ENCODE peak calls at places on chromosomes 2 and 18, in four cellular contexts. W is GM23338, V is progenitor cell of endocrine pancreas, R is neural progenitor cell. O is an unnamed sample.

GRCh38 chr2:144084114-144084661 is 435.7 kb downstream of the ZEB2 start:
- DNase-seq in W (no peak), V (no peak), R (no peak), O (no peak)

GRCh38 chr18:32437080-32437834 is 33.4 kb downstream of the GAREM1 start:
- DNase-seq in W (no peak), V (no peak), R (no peak), O (no peak)

GRCh38 chr2:72934683-72935610 is 17.6 kb downstream of the EMX1 start:
- DNase-seq in W (peak), V (no peak), R (peak), O (no peak)

GRCh38 chr2:170371231-170371630 is 193.3 kb downstream of the MYO3B start:
- DNase-seq in W (no peak), V (no peak), R (no peak), O (no peak)

GRCh38 chr2:205511221-205511620 is 171.1 kb upstream of the NRP2 start:
- DNase-seq in W (no peak), V (no peak), R (no peak), O (no peak)

GRCh38 chr18:9441061-9441460 is 34.3 kb upstream of the RALBP1 start:
- DNase-seq in W (no peak), V (no peak), R (no peak), O (no peak)

GRCh38 chr2:217998926-217999633 is 3.7 kb downstream of the TNS1 start:
- DNase-seq in W (no peak), V (no peak), R (no peak), O (no peak)

GRCh38 chr2:137031731-137032130 is 266.4 kb downstream of the THSD7B start:
- DNase-seq in W (no peak), V (no peak), R (no peak), O (no peak)

GRCh38 chr2:64283641-64284371 is 139.6 kb upstream of the PELI1 start:
- DNase-seq in W (no peak), V (no peak), R (no peak), O (no peak)

GRCh38 chr2:187873132-187873531 is 318.9 kb upstream of the TFPI start:
- DNase-seq in W (no peak), V (no peak), R (no peak), O (no peak)

GRCh38 chr2:162021659-162022058 is 52.4 kb downstream of the DPP4 start:
- DNase-seq in W (no peak), V (no peak), R (no peak), O (no peak)

GRCh38 chr2:109230980-109231420 is 102.0 kb downstream of the SH3RF3 start:
- DNase-seq in W (no peak), V (no peak), R (no peak), O (peak)

GRCh38 chr2:42105330-42106256 is 57.8 kb downstream of the PKDCC start:
- DNase-seq in W (peak), V (no peak), R (no peak), O (no peak)

GRCh38 chr2:181778621-181779195 is 98.4 kb upstream of the NEUROD1 start:
- DNase-seq in W (no peak), V (no peak), R (peak), O (no peak)

GRCh38 chr2:191299866-191300265 is 54.7 kb downstream of the MYO1B start:
- DNase-seq in W (no peak), V (no peak), R (no peak), O (no peak)

GRCh38 chr2:166882851-166883250 is 5.4 kb upstream of the XIRP2 start:
- DNase-seq in W (no peak), V (no peak), R (no peak), O (no peak)

GRCh38 chr2:83342860-83343329 is 1116.2 kb downstream of the SUCLG1 start:
- DNase-seq in W (no peak), V (no peak), R (no peak), O (no peak)

GRCh38 chr2:70949086-70949485 is 13.4 kb downstream of the ATP6V1B1 start:
- DNase-seq in W (no peak), V (peak), R (no peak), O (no peak)

GRCh38 chr18:11497585-11497984 is 111.8 kb upstream of the SLC35G4 start:
- DNase-seq in W (no peak), V (no peak), R (no peak), O (no peak)

GRCh38 chr2:149650006-149650405 is 62.4 kb upstream of the MMADHC start:
- DNase-seq in W (no peak), V (no peak), R (no peak), O (no peak)

GRCh38 chr2:20382965-20383800 is 32.5 kb upstream of the PUM2 start:
- DNase-seq in W (no peak), V (no peak), R (no peak), O (no peak)

GRCh38 chr18:44637210-44638051 is 43.3 kb upstream of the SETBP1 start:
- DNase-seq in W (no peak), V (no peak), R (peak), O (no peak)

GRCh38 chr2:136423516-136423996 is 305.6 kb upstream of the CXCR4 start:
- DNase-seq in W (peak), V (peak), R (peak), O (peak)

GRCh38 chr18:79775441-79776221 is 22.1 kb upstream of the KCNG2 start:
- DNase-seq in W (no peak), V (no peak), R (no peak), O (no peak)

GRCh38 chr18:58567453-58568196 is 61.3 kb downstream of the ALPK2 start:
- DNase-seq in W (no peak), V (no peak), R (no peak), O (no peak)

GRCh38 chr2:138180691-138181386 is 216.6 kb downstream of the HNMT start:
- DNase-seq in W (peak), V (no peak), R (peak), O (no peak)

GRCh38 chr2:25808006-25808383 is 70.3 kb downstream of the ASXL2 start:
- DNase-seq in W (no peak), V (no peak), R (no peak), O (no peak)

GRCh38 chr18:8516391-8517250 is 92.6 kb upstream of the RAB12 start:
- DNase-seq in W (no peak), V (no peak), R (no peak), O (no peak)

GRCh38 chr2:31382452-31383120 is 32.0 kb downstream of the XDH start:
- DNase-seq in W (peak), V (no peak), R (no peak), O (no peak)

GRCh38 chr18:10559566-10560456 is 34.0 kb downstream of the NAPG start:
- DNase-seq in W (no peak), V (no peak), R (no peak), O (no peak)

GRCh38 chr2:108182489-108182888 is 57.3 kb upstream of the SULT1C3 start:
- DNase-seq in W (peak), V (no peak), R (peak), O (peak)

GRCh38 chr2:62300925-62301324 is 105.0 kb downstream of the B3GNT2 start:
- DNase-seq in W (no peak), V (no peak), R (no peak), O (no peak)

GRCh38 chr2:222935688-222936298 is 75.0 kb downstream of the ACSL3 start:
- DNase-seq in W (no peak), V (no peak), R (no peak), O (no peak)
- TF ChIP-seq CTCF in W (no peak), V (no peak), R (no peak), O (no peak)

GRCh38 chr2:190123956-190124355 is 61.4 kb upstream of the MSTN start:
- DNase-seq in W (no peak), V (no peak), R (no peak), O (no peak)

GRCh38 chr2:190117305-190117704 is 54.8 kb upstream of the MSTN start:
- DNase-seq in W (no peak), V (no peak), R (no peak), O (no peak)

GRCh38 chr2:190119257-190119656 is 56.7 kb upstream of the MSTN start:
- DNase-seq in W (peak), V (peak), R (peak), O (peak)

GRCh38 chr2:190119948-190120347 is 57.4 kb upstream of the MSTN start:
- DNase-seq in W (peak), V (no peak), R (no peak), O (no peak)

GRCh38 chr2:190121971-190122370 is 59.4 kb upstream of the MSTN start:
- DNase-seq in W (peak), V (no peak), R (peak), O (no peak)
- TF ChIP-seq CTCF in W (peak), V (peak), R (peak), O (peak)

GRCh38 chr18:34643982-34644381 is 66.1 kb upstream of the DTNA start:
- DNase-seq in W (no peak), V (no peak), R (no peak), O (no peak)
- TF ChIP-seq CTCF in W (no peak), V (no peak), R (no peak), O (no peak)

DNA sequence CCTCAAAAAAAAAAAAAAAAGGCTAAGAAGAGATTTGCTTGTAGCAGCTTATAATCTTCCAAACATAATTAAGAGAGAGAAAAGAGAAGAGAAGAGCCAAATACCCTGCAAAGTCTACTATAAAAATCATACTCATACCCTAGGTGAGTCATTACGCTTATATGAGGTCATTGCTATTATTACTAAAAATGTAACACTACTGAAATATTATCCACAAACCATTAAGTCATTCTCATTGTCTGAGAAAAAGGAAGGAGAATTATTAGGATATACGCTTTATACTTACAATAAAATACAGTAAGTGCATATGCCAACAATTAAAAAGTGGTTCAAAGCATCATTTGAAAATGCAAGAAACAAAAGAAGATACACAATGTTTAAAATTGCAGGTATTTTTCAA is 66.5 kb downstream of the COLEC12 start:
- DNase-seq in W (no peak), V (no peak), R (no peak), O (no peak)
- TF ChIP-seq CTCF in W (no peak), V (no peak), R (no peak), O (no peak)

GRCh38 chr2:216275890-216276289 is 96.4 kb downstream of the MARCHF4 start:
- DNase-seq in W (no peak), V (no peak), R (no peak), O (no peak)

GRCh38 chr2:216279459-216279858 is 92.8 kb downstream of the MARCHF4 start:
- DNase-seq in W (no peak), V (no peak), R (no peak), O (no peak)

GRCh38 chr2:216279011-216279410 is 93.3 kb downstream of the MARCHF4 start:
- DNase-seq in W (no peak), V (no peak), R (no peak), O (no peak)

DNA sequence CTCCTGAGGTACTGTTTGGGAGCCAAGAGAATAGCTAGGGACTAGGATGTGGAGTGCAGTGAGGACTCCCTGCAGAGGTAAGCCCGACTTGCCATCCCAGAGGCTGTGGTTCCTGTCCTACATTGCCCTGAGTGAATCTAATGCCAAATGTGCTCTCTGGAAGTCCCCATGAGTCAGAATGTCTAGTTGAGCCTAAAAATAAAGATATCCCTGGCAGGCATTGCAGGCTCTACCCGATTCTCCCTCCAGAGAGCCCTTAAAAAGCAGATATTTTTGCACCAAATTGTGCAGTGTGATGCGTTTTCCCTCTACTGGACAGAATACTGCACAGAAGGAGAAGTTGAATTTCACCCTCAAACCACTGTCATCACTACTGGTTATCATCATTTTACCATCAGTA is 98.1 kb downstream of the MARCHF4 start:
- DNase-seq in W (no peak), V (no peak), R (no peak), O (no peak)
- TF ChIP-seq CTCF in W (no peak), V (no peak), R (no peak), O (no peak)

GRCh38 chr2:232777278-232777677 is 913 bp upstream of the KCNJ13 start:
- DNase-seq in W (no peak), V (no peak), R (no peak), O (no peak)

GRCh38 chr2:232779465-232779864 is 3.1 kb upstream of the KCNJ13 start:
- DNase-seq in W (no peak), V (no peak), R (no peak), O (no peak)

GRCh38 chr2:232783278-232783677 is 6.9 kb upstream of the KCNJ13 start:
- DNase-seq in W (no peak), V (no peak), R (no peak), O (no peak)

GRCh38 chr2:232781765-232782164 is 5.4 kb upstream of the KCNJ13 start:
- DNase-seq in W (no peak), V (no peak), R (no peak), O (no peak)

DNA sequence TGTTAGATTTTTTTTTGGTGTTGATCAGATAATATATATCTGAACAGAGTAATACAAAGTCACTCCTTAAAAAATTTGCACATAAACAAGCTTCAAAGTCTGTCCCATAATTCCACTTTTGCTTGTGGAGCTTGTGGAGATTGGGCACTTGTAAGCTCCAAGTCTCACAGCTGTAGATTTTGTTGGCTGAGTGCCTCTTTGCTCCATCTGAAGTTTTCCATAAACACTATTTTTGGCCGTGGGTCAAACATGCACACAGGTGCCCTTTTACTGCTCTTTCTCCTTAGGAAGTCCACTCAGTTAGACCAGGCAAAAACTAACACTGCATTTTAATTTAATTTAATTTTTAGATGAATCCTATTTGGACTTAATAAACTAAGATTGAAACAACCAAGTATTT is 3.6 kb upstream of the KCNJ13 start:
- DNase-seq in W (no peak), V (no peak), R (no peak), O (no peak)
- TF ChIP-seq CTCF in W (no peak), V (no peak), R (no peak), O (no peak)

GRCh38 chr2:46490521-46491141 is 11.3 kb downstream of the TMEM247 start:
- DNase-seq in W (peak), V (no peak), R (no peak), O (no peak)
- TF ChIP-seq CTCF in W (no peak), V (no peak), R (no peak), O (no peak)

DNA sequence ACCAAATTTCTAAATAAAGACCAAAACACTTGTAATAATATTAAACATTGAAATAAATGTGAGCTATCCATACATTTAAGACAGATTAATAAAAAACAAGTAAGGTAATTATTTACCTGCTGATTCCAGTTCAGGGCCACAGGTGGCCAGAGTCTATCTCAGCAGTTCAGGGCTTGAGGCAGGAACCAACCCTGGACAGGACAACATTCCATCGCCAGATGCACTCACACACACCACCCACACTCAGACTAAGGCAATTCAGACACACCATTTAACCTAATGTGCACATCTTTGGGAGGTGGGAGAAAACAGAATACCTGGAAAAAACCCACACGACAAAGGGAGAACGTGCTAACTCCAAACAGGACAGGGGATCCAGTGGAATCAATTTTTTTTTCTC is 14.1 kb upstream of the WDSUB1 start:
- DNase-seq in W (no peak), V (no peak), R (no peak), O (no peak)
- TF ChIP-seq CTCF in W (no peak), V (no peak), R (no peak), O (no peak)

GRCh38 chr18:392926-393325 is 107.6 kb downstream of the COLEC12 start:
- DNase-seq in W (no peak), V (no peak), R (no peak), O (no peak)

GRCh38 chr18:386950-387349 is 113.6 kb downstream of the COLEC12 start:
- DNase-seq in W (no peak), V (no peak), R (no peak), O (no peak)

GRCh38 chr18:390748-391478 is 109.6 kb downstream of the COLEC12 start:
- DNase-seq in W (no peak), V (no peak), R (no peak), O (no peak)

GRCh38 chr18:388198-388597 is 112.3 kb downstream of the COLEC12 start:
- DNase-seq in W (no peak), V (no peak), R (no peak), O (no peak)

DNA sequence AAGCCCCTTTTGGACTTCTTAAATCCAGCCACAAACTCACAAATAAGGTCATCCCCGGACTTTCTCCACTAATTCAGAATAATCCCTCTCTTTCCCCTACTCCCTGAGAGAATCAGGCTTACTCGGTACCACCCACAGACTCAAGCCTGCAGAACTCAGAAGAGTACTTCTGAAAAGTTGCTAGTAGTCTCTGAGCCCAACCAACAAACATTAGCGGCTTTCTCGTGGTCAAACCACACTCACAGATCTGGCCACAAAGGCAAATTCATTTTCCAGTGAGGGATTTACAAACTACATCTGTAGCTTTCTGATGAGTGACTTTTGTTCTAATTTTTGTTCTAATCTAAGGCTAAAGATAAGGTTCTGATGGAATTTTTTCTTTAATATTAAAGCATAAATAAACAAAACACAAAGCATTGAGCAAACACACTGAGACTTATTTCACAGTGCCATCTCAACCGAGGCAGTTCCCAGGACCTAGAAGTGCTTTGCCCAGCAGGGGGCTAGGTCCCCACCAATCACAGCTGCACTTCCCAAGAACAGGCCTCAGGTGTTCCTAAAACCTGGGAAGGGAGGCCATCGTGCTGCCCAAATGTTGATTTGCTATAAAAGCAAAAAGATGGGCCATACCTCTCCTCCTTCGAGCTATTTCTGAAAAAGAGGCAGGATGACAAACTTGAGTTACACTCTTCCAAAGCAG is 110.7 kb downstream of the COLEC12 start:
- DNase-seq in W (peak), V (no peak), R (no peak), O (no peak)
- TF ChIP-seq CTCF in W (no peak), V (peak), R (no peak), O (no peak)

GRCh38 chr2:172086349-172087190 is 1.3 kb downstream of the DLX1 start:
- DNase-seq in W (peak), V (no peak), R (peak), O (peak)
- TF ChIP-seq CTCF in W (peak), V (peak), R (peak), O (peak)

O was measured in nephron progenitor cell.